ENCODE peak calls at places on chromosomes 16 and 17, in six cellular contexts. One of them, this sample, is unnamed.

GRCh38 chr16:30660424-30661251 is 2.4 kb downstream of the FBRS start:
- DNase-seq in sigmoid colon: no peak
- DNase-seq in fibroblast of lung: no peak
- DNase-seq in IMR-90: peak; percentile 58
- DNase-seq in HTR-8/SVneo: no peak
- DNase-seq in testis: no peak
- DNase-seq in this sample: no peak

GRCh38 chr17:32341141-32341856 is 674 bp downstream of the C17orf75 start:
- DNase-seq in sigmoid colon: no peak
- DNase-seq in fibroblast of lung: peak; percentile 26
- DNase-seq in IMR-90: no peak
- DNase-seq in HTR-8/SVneo: no peak
- DNase-seq in testis: no peak
- DNase-seq in this sample: peak; percentile 28

GRCh38 chr17:50469005-50469605 is 425 bp upstream of the CHAD start:
- DNase-seq in sigmoid colon: peak; percentile 62
- DNase-seq in fibroblast of lung: no peak
- DNase-seq in IMR-90: no peak
- DNase-seq in HTR-8/SVneo: no peak
- DNase-seq in testis: no peak
- DNase-seq in this sample: no peak

GRCh38 chr17:7042507-7043194 is 1.2 kb downstream of the SLC16A11 start:
- DNase-seq in sigmoid colon: no peak
- DNase-seq in fibroblast of lung: no peak
- DNase-seq in IMR-90: no peak
- DNase-seq in HTR-8/SVneo: no peak
- DNase-seq in testis: no peak
- DNase-seq in this sample: no peak

GRCh38 chr17:76940738-76941350 is 72.6 kb downstream of the MGAT5B start:
- DNase-seq in sigmoid colon: no peak
- DNase-seq in fibroblast of lung: no peak
- DNase-seq in IMR-90: no peak
- DNase-seq in HTR-8/SVneo: no peak
- DNase-seq in testis: no peak
- DNase-seq in this sample: no peak

GRCh38 chr17:7501729-7502128 is 17.6 kb downstream of the POLR2A start:
- DNase-seq in sigmoid colon: peak; percentile 46
- DNase-seq in fibroblast of lung: no peak
- DNase-seq in IMR-90: no peak
- DNase-seq in HTR-8/SVneo: no peak
- DNase-seq in testis: no peak
- DNase-seq in this sample: no peak

GRCh38 chr17:5883775-5884665 is 186.2 kb upstream of the WSCD1 start:
- DNase-seq in sigmoid colon: no peak
- DNase-seq in fibroblast of lung: no peak
- DNase-seq in IMR-90: no peak
- DNase-seq in HTR-8/SVneo: no peak
- DNase-seq in testis: no peak
- DNase-seq in this sample: no peak

GRCh38 chr16:81618661-81619060 is 160.4 kb upstream of the PLCG2 start:
- DNase-seq in sigmoid colon: no peak
- DNase-seq in fibroblast of lung: no peak
- DNase-seq in IMR-90: no peak
- DNase-seq in HTR-8/SVneo: no peak
- DNase-seq in testis: no peak
- DNase-seq in this sample: no peak

GRCh38 chr16:79912592-79913310 is 312.2 kb upstream of the MAF start:
- DNase-seq in sigmoid colon: no peak
- DNase-seq in fibroblast of lung: no peak
- DNase-seq in IMR-90: no peak
- DNase-seq in HTR-8/SVneo: no peak
- DNase-seq in testis: no peak
- DNase-seq in this sample: peak; percentile 60

GRCh38 chr17:385195-385835 is 32.7 kb upstream of the RPH3AL start:
- DNase-seq in sigmoid colon: peak; percentile 83
- DNase-seq in fibroblast of lung: no peak
- DNase-seq in IMR-90: no peak
- DNase-seq in HTR-8/SVneo: no peak
- DNase-seq in testis: no peak
- DNase-seq in this sample: no peak